ENCODE peak calls at places on chromosomes 5 and 9, in nine cellular contexts. X, N, H, E, R, S, U, W and L are unnamed samples. For H3K9me3, the result is how much of the 10 kb centered on the place peaks cover.

GRCh38 chr5:14039576-14039975 is 95.1 kb upstream of the DNAH5 start:
- DNase-seq in X (no peak), N (no peak), H (no peak), E (no peak), R (no peak), S (no peak), U (no peak), W (no peak), L (no peak)

GRCh38 chr5:134289509-134290113 is 63.7 kb upstream of the PPP2CA start:
- DNase-seq in X (peak), N (peak), H (peak), E (no peak), R (no peak), S (no peak), U (peak), W (peak), L (no peak)

GRCh38 chr9:16729656-16730055 is 140.8 kb downstream of the BNC2 start:
- DNase-seq in X (no peak), N (peak), H (no peak), E (no peak), R (no peak), S (no peak), U (no peak), W (no peak), L (no peak)

GRCh38 chr5:34735436-34736426 is 79.6 kb downstream of the RAI14 start:
- DNase-seq in X (no peak), N (no peak), H (peak), E (no peak), R (no peak), S (no peak), U (no peak), W (no peak), L (no peak)

GRCh38 chr9:26856413-26857032 is 36.1 kb downstream of the CAAP1 start:
- DNase-seq in X (no peak), N (peak), H (peak), E (no peak), R (no peak), S (no peak), U (peak), W (no peak), L (no peak)

GRCh38 chr9:36328798-36329411 is 70.7 kb upstream of the GNE start:
- DNase-seq in X (peak), N (peak), H (no peak), E (no peak), R (no peak), S (no peak), U (peak), W (no peak), L (no peak)

GRCh38 chr5:33235304-33235703 is 205.5 kb upstream of the TARS1 start:
- DNase-seq in X (no peak), N (no peak), H (no peak), E (no peak), R (no peak), S (no peak), U (no peak), W (no peak), L (no peak)

GRCh38 chr9:87137718-87138117 is 190.4 kb upstream of the GAS1 start:
- DNase-seq in X (no peak), N (peak), H (no peak), E (no peak), R (no peak), S (no peak), U (no peak), W (no peak), L (no peak)

GRCh38 chr5:113608113-113608551 is 94.6 kb downstream of the YTHDC2 start:
- DNase-seq in X (no peak), N (no peak), H (no peak), E (no peak), R (no peak), S (no peak), U (no peak), W (no peak), L (no peak)

GRCh38 chr5:170388818-170389217 is 349 bp downstream of the KCNMB1 start:
- DNase-seq in X (no peak), N (peak), H (no peak), E (no peak), R (no peak), S (no peak), U (no peak), W (no peak), L (no peak)

GRCh38 chr5:151456321-151456940 is 9.0 kb downstream of the SLC36A1 start:
- DNase-seq in X (no peak), N (peak), H (no peak), E (no peak), R (no peak), S (no peak), U (no peak), W (no peak), L (no peak)

GRCh38 chr5:145847499-145848497 is 12.7 kb upstream of the PRELID2 start:
- DNase-seq in X (no peak), N (no peak), H (no peak), E (no peak), R (no peak), S (no peak), U (peak), W (no peak), L (no peak)

GRCh38 chr5:1217596-1218206 is 7.5 kb upstream of the SLC6A18 start:
- DNase-seq in X (no peak), N (peak), H (peak), E (peak), R (no peak), S (peak), U (no peak), W (no peak), L (no peak)

GRCh38 chr5:59275537-59276276 is 617.8 kb downstream of the PDE4D start:
- DNase-seq in X (no peak), N (peak), H (peak), E (peak), R (no peak), S (no peak), U (peak), W (no peak), L (peak)

GRCh38 chr5:73426034-73426433 is 22.5 kb downstream of the FOXD1 start:
- DNase-seq in X (no peak), N (no peak), H (no peak), E (no peak), R (no peak), S (no peak), U (no peak), W (no peak), L (no peak)

GRCh38 chr9:82130331-82131042 is 141.9 kb downstream of the SPATA31D1 start:
- DNase-seq in X (no peak), N (no peak), H (no peak), E (no peak), R (no peak), S (no peak), U (no peak), W (no peak), L (no peak)

GRCh38 chr5:50666261-50667078 is at the start of gene PARP8:
- DNase-seq in X (peak), N (peak), H (peak), E (peak), R (peak), S (peak), U (peak), W (peak), L (peak)

GRCh38 chr9:126335837-126336236 is 9.2 kb downstream of the MVB12B start:
- DNase-seq in X (no peak), N (no peak), H (no peak), E (no peak), R (no peak), S (no peak), U (no peak), W (no peak), L (no peak)

GRCh38 chr9:26262431-26262830 is 584.2 kb upstream of the TUSC1 start:
- DNase-seq in X (no peak), N (no peak), H (no peak), E (no peak), R (no peak), S (no peak), U (no peak), W (no peak), L (no peak)

GRCh38 chr9:99485461-99485860 is 263.4 kb downstream of the SEC61B start:
- DNase-seq in X (no peak), N (no peak), H (no peak), E (no peak), R (no peak), S (no peak), U (no peak), W (no peak), L (no peak)

GRCh38 chr5:78627175-78627574 is 21.4 kb downstream of the LHFPL2 start:
- DNase-seq in X (no peak), N (no peak), H (no peak), E (no peak), R (no peak), S (no peak), U (no peak), W (no peak), L (no peak)

GRCh38 chr5:77301447-77301878 is 91.0 kb downstream of the PDE8B start:
- DNase-seq in X (no peak), N (no peak), H (no peak), E (no peak), R (no peak), S (no peak), U (no peak), W (no peak), L (no peak)

DNA sequence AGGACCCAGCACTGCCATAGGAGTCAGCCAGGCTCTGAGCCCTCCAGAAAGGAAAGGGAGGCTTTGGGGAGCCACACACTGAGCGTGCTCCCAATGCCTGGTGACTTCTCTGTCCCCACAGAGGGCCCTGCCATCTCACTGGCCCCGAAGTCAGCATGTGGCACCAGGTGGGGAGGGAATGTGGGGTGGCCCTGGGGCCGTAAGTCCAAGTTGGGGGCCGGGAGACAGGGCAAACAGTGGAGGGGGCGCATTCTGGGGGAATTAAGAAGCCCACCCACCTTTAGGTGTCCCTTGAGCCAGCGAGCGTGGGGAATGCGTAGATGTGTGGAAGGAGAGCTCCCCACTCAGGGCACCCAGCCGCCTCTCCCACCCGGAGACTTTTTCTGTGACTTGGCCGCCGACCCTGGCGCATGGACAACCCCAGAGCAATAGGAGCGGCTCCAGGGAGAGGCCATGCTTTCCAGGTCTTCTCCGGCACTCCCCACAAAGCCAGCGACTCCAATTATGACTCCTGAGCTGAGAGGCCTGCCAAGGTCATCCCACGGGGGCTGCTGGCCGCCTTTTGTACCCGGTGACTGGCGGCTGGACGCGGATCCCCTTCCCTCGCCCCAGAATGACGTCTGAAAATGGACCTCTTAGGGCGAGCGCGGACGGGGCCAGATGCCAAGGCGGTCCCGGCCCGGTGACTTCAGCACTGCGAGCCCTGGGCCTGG is 9.8 kb downstream of the IRX1 start:
- DNase-seq in X (no peak), N (no peak), H (no peak), E (no peak), R (peak), S (no peak), U (no peak), W (no peak), L (no peak)
- H3K9me3 ChIP-seq in X (under half), N (under half), H (under half), E (under half), R (under half), S (under half), U (under half), W (under half), L (under half)

DNA sequence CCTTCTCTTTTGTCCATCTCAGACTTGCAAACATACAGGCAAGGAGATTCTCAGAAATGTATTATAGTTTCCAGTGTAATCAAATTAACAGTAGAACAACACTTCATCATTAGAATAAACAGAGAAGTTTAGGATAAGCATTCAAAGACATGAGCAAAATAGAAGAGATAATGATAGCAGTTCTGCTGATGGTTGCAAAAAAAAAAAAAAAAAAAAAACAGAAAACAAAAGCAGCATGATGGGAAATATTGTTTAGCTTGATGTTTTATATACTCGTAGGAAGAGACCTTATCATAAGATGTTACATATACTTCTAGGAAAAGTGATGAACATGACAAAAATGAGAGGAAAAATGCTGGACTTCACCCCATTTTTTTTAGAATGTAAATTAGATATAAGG is 1356.2 kb downstream of the MAT2B start:
- DNase-seq in X (no peak), N (no peak), H (no peak), E (no peak), R (no peak), S (no peak), U (no peak), W (no peak), L (no peak)
- H3K9me3 ChIP-seq in X (under half), N (under half), H (under half), E (under half), R (under half), S (under half), U (under half), W (under half), L (under half)

GRCh38 chr5:65412842-65413241 is 68.9 kb downstream of the ADAMTS6 start:
- DNase-seq in X (no peak), N (no peak), H (no peak), E (no peak), R (no peak), S (no peak), U (no peak), W (no peak), L (no peak)

GRCh38 chr5:65423623-65424022 is 58.1 kb downstream of the ADAMTS6 start:
- DNase-seq in X (no peak), N (no peak), H (no peak), E (no peak), R (no peak), S (no peak), U (no peak), W (no peak), L (no peak)

DNA sequence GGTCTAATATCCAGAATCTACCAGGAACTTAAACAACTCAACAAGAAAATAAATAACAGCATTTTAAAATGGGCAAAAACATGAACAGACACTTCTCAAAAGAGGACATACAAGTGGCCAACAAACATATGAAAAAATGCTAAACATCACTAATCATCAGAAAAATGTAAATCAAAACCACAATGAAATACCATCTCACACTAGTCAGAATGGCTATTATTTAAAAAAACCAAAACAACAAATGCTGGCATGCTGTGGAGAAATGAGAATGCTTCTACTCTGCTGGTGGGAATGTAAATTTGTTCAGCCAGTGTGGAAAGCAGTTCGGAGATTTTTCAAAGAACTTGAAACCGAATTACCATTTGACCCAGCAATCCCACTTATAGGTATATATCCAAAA is 63.1 kb downstream of the ADAMTS6 start:
- DNase-seq in X (no peak), N (no peak), H (no peak), E (no peak), R (no peak), S (no peak), U (no peak), W (no peak), L (no peak)
- H3K9me3 ChIP-seq in X (under half), N (under half), H (under half), E (under half), R (under half), S (under half), U (under half), W (under half), L (under half)

GRCh38 chr9:90772381-90772780 is 29.2 kb upstream of the SYK start:
- DNase-seq in X (no peak), N (no peak), H (no peak), E (no peak), R (no peak), S (no peak), U (no peak), W (no peak), L (no peak)

GRCh38 chr9:90766736-90767135 is 34.9 kb upstream of the SYK start:
- DNase-seq in X (no peak), N (no peak), H (no peak), E (no peak), R (no peak), S (no peak), U (peak), W (no peak), L (no peak)

GRCh38 chr9:90770339-90770738 is 31.3 kb upstream of the SYK start:
- DNase-seq in X (no peak), N (no peak), H (no peak), E (no peak), R (no peak), S (no peak), U (no peak), W (no peak), L (no peak)

GRCh38 chr9:90770927-90771326 is 30.7 kb upstream of the SYK start:
- DNase-seq in X (no peak), N (no peak), H (no peak), E (no peak), R (no peak), S (no peak), U (no peak), W (no peak), L (no peak)

DNA sequence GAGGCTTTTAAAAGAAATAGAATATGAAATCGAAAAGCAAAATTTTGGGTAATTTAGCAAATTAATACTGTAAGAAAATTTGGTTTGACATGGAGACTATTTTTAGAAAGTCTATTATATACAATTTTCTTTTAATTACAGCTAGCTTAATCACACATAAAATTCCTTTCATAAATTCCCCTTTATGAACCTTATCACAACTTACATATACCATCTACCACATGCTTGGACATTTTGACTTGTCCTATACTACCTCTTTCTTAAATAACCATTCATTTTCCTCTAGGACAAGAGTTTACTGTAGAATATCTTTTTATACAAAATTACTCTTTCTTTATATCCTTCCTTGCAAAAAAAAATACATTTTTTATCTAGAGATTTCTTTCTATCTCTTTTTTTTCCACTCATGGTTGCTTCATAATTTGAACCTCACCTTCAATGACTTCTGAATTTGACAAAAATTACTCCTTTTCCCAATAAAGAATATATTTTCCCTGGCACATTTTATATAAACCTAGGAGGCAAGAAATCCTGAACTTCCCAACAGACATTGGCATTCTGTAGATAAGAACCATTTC is 34.0 kb upstream of the SYK start:
- DNase-seq in X (no peak), N (no peak), H (no peak), E (no peak), R (no peak), S (no peak), U (no peak), W (no peak), L (no peak)
- H3K9me3 ChIP-seq in X (under half), N (under half), H (under half), E (under half), R (under half), S (under half), U (under half), W (under half), L (under half)

GRCh38 chr9:131776036-131776435 is 36.2 kb upstream of the RAPGEF1 start:
- DNase-seq in X (no peak), N (no peak), H (no peak), E (no peak), R (no peak), S (no peak), U (no peak), W (no peak), L (no peak)

GRCh38 chr9:131773911-131774379 is 34.1 kb upstream of the RAPGEF1 start:
- DNase-seq in X (no peak), N (peak), H (peak), E (no peak), R (no peak), S (no peak), U (peak), W (no peak), L (no peak)

GRCh38 chr9:131772940-131773339 is 33.1 kb upstream of the RAPGEF1 start:
- DNase-seq in X (no peak), N (no peak), H (no peak), E (no peak), R (no peak), S (no peak), U (no peak), W (no peak), L (no peak)

GRCh38 chr9:131774636-131775035 is 34.8 kb upstream of the RAPGEF1 start:
- DNase-seq in X (no peak), N (no peak), H (no peak), E (no peak), R (no peak), S (no peak), U (no peak), W (no peak), L (no peak)

DNA sequence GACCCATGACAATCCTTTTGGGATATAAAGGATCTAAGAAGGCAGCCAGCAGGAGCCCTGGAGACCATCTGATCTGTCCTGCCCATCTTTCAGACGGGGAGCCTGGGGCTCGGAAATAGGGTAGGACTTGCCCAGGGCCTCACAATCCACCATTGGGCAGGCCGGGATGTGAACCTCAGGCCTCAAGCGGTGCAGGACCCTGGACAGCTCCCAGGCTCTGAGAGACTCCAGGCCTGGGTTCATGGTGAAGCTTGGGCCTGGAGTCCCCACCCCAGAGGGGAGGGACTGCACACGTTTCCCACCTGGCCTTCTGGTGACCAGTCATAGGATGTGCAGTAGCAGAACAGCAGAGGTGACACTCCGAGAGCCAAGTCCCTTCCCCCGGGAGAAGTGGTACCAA is 36.6 kb upstream of the RAPGEF1 start:
- DNase-seq in X (no peak), N (peak), H (peak), E (peak), R (no peak), S (no peak), U (no peak), W (no peak), L (no peak)
- H3K9me3 ChIP-seq in X (under half), N (under half), H (under half), E (under half), R (under half), S (under half), U (under half), W (under half), L (under half)

GRCh38 chr5:178883815-178884430 is 11.8 kb upstream of the ZFP2 start:
- DNase-seq in X (no peak), N (no peak), H (no peak), E (no peak), R (no peak), S (no peak), U (no peak), W (no peak), L (no peak)
- H3K9me3 ChIP-seq in X (half or more), N (under half), H (half or more), E (half or more), R (half or more), S (half or more), U (under half), W (half or more), L (under half)

DNA sequence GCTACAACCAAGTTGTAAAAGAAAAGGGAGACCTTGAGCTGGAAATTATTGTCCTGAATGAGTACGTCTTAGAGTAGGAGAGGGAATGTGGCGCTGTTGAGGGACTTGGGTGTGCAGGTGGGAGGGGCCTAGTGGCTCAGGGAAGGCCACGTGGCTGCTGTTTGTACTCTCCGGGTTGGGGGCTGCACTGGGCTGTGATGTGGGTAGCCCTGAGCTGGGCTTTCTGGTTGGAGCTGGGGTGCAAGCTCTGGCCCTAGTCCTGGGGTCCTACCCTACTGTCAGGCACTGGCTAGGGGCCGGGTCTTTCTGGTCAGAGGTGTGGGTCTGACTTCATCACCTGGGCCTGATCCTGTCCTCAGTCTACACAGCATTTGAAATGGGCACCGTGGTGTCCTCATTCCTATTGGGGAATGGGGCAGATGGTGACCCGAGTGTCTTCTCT is 19.1 kb upstream of the GLE1 start:
- DNase-seq in X (no peak), N (no peak), H (no peak), E (no peak), R (no peak), S (no peak), U (no peak), W (no peak), L (no peak)
- H3K9me3 ChIP-seq in X (under half), N (under half), H (under half), E (under half), R (under half), S (under half), U (under half), W (under half), L (under half)